ENCODE peak calls at places on chromosomes 5 and 9, in four cellular contexts. B, P, G and V are unnamed samples.
A peak's percentile ranks its signal among the peaks of the same experiment; 100 is the strongest.

GRCh38 chr5:86917117-86917579 is 299.4 kb downstream of the COX7C start:
- DNase-seq in B (no peak), P (no peak), G (no peak), V (no peak)

GRCh38 chr9:34654317-34655083 is 2.5 kb downstream of the IL11RA start:
- DNase-seq in B (peak; percentile 92), P (no peak), G (no peak), V (no peak)

GRCh38 chr9:89226076-89226475 is 47.5 kb upstream of the SHC3 start:
- DNase-seq in B (peak; percentile 72), P (no peak), G (no peak), V (no peak)

GRCh38 chr9:84002344-84002743 is 21.7 kb downstream of the RMI1 start:
- DNase-seq in B (no peak), P (no peak), G (no peak), V (no peak)

GRCh38 chr5:30548580-30549305 is 644.7 kb upstream of the CDH6 start:
- DNase-seq in B (no peak), P (no peak), G (no peak), V (no peak)

GRCh38 chr9:122379340-122379739 is 8.5 kb downstream of the PTGS1 start:
- DNase-seq in B (no peak), P (no peak), G (peak; percentile 43), V (no peak)

GRCh38 chr9:96565684-96566360 is 53.8 kb downstream of the CDC14B start:
- DNase-seq in B (no peak), P (peak; percentile 15), G (no peak), V (no peak)

GRCh38 chr5:141560725-141561483 is 57.9 kb downstream of the DIAPH1 start:
- DNase-seq in B (peak; percentile 68), P (no peak), G (peak; percentile 65), V (no peak)

GRCh38 chr5:2142456-2142954 is 259.8 kb upstream of the IRX4 start:
- DNase-seq in B (no peak), P (no peak), G (no peak), V (no peak)

GRCh38 chr5:141832131-141832530 is 46.1 kb downstream of the PCDH1 start:
- DNase-seq in B (no peak), P (no peak), G (no peak), V (no peak)

GRCh38 chr5:9558319-9558965 is 12.6 kb upstream of the SEMA5A start:
- DNase-seq in B (no peak), P (no peak), G (no peak), V (no peak)

GRCh38 chr5:9564752-9565151 is 18.9 kb upstream of the SEMA5A start:
- DNase-seq in B (no peak), P (no peak), G (no peak), V (no peak)

GRCh38 chr5:9559965-9560364 is 14.1 kb upstream of the SEMA5A start:
- DNase-seq in B (no peak), P (no peak), G (no peak), V (no peak)

GRCh38 chr5:9557696-9558095 is 11.8 kb upstream of the SEMA5A start:
- DNase-seq in B (no peak), P (no peak), G (no peak), V (no peak)

GRCh38 chr5:9562101-9562500 is 16.2 kb upstream of the SEMA5A start:
- DNase-seq in B (no peak), P (peak; percentile 4), G (no peak), V (no peak)
- TF ChIP-seq RCOR1 in B (no peak), P (no peak), G (no peak), V (no peak)

GRCh38 chr9:92738661-92739081 is 26.0 kb downstream of the BICD2 start:
- DNase-seq in B (no peak), P (no peak), G (no peak), V (no peak)
- TF ChIP-seq CHD2 in B (no peak), P (no peak), G (no peak), V (no peak)

GRCh38 chr5:16551628-16552027 is 65.2 kb downstream of the RETREG1 start:
- DNase-seq in B (no peak), P (no peak), G (no peak), V (no peak)
- TF ChIP-seq RCOR1 in B (no peak), P (no peak), G (no peak), V (no peak)

GRCh38 chr9:68979538-68980314 is 34.2 kb downstream of the PRKACG start:
- DNase-seq in B (no peak), P (no peak), G (no peak), V (no peak)
- TF ChIP-seq CHD2 in B (no peak), P (no peak), G (no peak), V (no peak)

GRCh38 chr9:17082343-17082742 is 52.5 kb upstream of the CNTLN start:
- DNase-seq in B (peak; percentile 63), P (no peak), G (no peak), V (no peak)
- TF ChIP-seq RCOR1 in B (peak; percentile 34), P (no peak), G (no peak), V (no peak)

GRCh38 chr9:95143591-95144561 is 173.6 kb downstream of the FANCC start:
- DNase-seq in B (no peak), P (no peak), G (no peak), V (no peak)
- TF ChIP-seq CHD2 in B (no peak), P (no peak), G (no peak), V (no peak)

GRCh38 chr9:87080512-87081225 is 133.4 kb upstream of the GAS1 start:
- DNase-seq in B (peak; percentile 67), P (peak; percentile 10), G (no peak), V (no peak)

GRCh38 chr9:87076825-87077224 is 129.5 kb upstream of the GAS1 start:
- DNase-seq in B (no peak), P (no peak), G (no peak), V (no peak)

GRCh38 chr9:87077986-87078385 is 130.7 kb upstream of the GAS1 start:
- DNase-seq in B (no peak), P (no peak), G (no peak), V (no peak)

GRCh38 chr9:87071473-87071872 is 124.2 kb upstream of the GAS1 start:
- DNase-seq in B (no peak), P (no peak), G (no peak), V (no peak)

GRCh38 chr9:87075537-87075936 is 128.2 kb upstream of the GAS1 start:
- DNase-seq in B (no peak), P (no peak), G (no peak), V (no peak)
- TF ChIP-seq RCOR1 in B (no peak), P (no peak), G (no peak), V (no peak)

DNA sequence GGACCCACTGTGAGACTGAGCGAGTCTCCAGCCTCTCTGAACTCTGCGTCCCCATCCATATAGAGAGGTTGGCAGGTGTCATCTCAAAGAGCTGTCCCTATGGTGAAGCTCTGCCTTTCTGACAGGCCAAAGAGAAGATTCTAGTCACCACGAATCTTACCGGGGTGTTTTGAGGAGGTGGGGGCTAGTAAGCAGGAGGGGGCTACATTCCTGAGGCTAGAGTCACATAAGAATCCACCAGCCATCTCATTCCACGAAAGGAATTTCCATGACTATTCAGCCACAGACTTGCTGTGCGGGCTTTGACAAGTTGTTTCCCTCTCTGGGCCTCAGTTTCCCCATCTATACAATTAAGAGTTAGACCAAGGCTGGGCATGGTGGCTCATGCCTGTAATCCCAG is 16.3 kb downstream of the PDGFRB start:
- DNase-seq in B (no peak), P (no peak), G (no peak), V (no peak)
- TF ChIP-seq CHD2 in B (no peak), P (no peak), G (no peak), V (no peak)

DNA sequence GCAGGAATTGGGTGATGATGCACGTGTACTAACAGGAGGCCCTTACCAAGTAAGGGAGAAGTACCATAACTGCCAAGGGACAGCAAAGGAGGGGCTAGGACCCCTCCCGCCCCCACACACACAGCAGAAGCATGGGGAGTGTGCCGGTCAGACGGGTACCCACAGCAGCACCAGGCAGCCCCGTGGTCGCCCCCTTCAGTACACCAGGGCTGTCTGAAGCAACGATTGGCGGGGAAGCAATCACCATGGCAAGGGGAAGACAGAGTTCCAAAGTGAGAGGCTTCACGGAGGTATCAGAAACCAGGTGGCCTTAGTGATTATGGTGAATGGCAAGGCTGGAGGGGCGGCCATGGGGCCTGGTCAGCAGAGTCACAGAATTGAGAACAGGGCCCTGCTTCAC is 72.2 kb downstream of the CAMSAP1 start:
- DNase-seq in B (no peak), P (no peak), G (no peak), V (no peak)
- TF ChIP-seq RCOR1 in B (no peak), P (no peak), G (no peak), V (no peak)